ENCODE peak calls at places on chromosomes 4 and X, in six cellular contexts. Q is progenitor cell of endocrine pancreas, P is left lung, O is nephron progenitor cell, I is Panc1, G is bronchial epithelial cell. C is an unnamed sample.

GRCh38 chrX:150548684-150549083 is 19.7 kb upstream of the MTM1 start:
- DNase-seq in Q (no peak), P (no peak), O (no peak), I (no peak), G (peak), C (no peak)

GRCh38 chr4:16082424-16083216 is 1.2 kb downstream of the PROM1 start:
- DNase-seq in Q (peak), P (peak), O (peak), I (no peak), G (no peak), C (peak)

GRCh38 chr4:34105311-34105710 is 2139.0 kb downstream of the ARAP2 start:
- DNase-seq in Q (no peak), P (no peak), O (no peak), I (no peak), G (peak), C (no peak)

GRCh38 chr4:1593881-1594345 is 90.2 kb downstream of the FAM53A start:
- DNase-seq in Q (no peak), P (peak), O (peak), I (no peak), G (no peak), C (no peak)

GRCh38 chr4:125956281-125956680 is 641.5 kb downstream of the FAT4 start:
- DNase-seq in Q (no peak), P (no peak), O (no peak), I (no peak), G (no peak), C (no peak)

GRCh38 chrX:56281789-56282188 is 49.6 kb downstream of the KLF8 start:
- DNase-seq in Q (no peak), P (no peak), O (no peak), I (peak), G (peak), C (no peak)

GRCh38 chr4:7348946-7349900 is 85.5 kb downstream of the PSAPL1 start:
- DNase-seq in Q (no peak), P (peak), O (no peak), I (no peak), G (no peak), C (no peak)

GRCh38 chr4:3709061-3709845 is 56.9 kb upstream of the ADRA2C start:
- DNase-seq in Q (no peak), P (no peak), O (no peak), I (no peak), G (no peak), C (no peak)

GRCh38 chr4:7208509-7209451 is 16.4 kb downstream of the SORCS2 start:
- DNase-seq in Q (no peak), P (peak), O (no peak), I (no peak), G (no peak), C (no peak)

GRCh38 chr4:121277194-121278105 is 103.4 kb downstream of the QRFPR start:
- DNase-seq in Q (no peak), P (no peak), O (peak), I (peak), G (peak), C (no peak)

GRCh38 chr4:55838356-55838755 is 15.1 kb upstream of the EXOC1 start:
- DNase-seq in Q (no peak), P (no peak), O (no peak), I (no peak), G (no peak), C (no peak)

GRCh38 chrX:42809569-42809968 is 31.6 kb upstream of the PPP1R2C start:
- DNase-seq in Q (no peak), P (no peak), O (no peak), I (no peak), G (no peak), C (no peak)

GRCh38 chr4:24933684-24934275 is 20.9 kb upstream of the CCDC149 start:
- DNase-seq in Q (no peak), P (no peak), O (no peak), I (no peak), G (no peak), C (no peak)

GRCh38 chr4:69881173-69881773 is 21.3 kb upstream of the SULT1E1 start:
- DNase-seq in Q (no peak), P (no peak), O (peak), I (peak), G (peak), C (no peak)

GRCh38 chr4:87505862-87506261 is 23.3 kb downstream of the SPARCL1 start:
- DNase-seq in Q (no peak), P (no peak), O (no peak), I (no peak), G (no peak), C (no peak)

GRCh38 chr4:142683503-142683902 is 162.6 kb downstream of the INPP4B start:
- DNase-seq in Q (no peak), P (no peak), O (no peak), I (no peak), G (peak), C (no peak)

GRCh38 chr4:6562931-6563901 is 11.8 kb upstream of the MAN2B2 start:
- DNase-seq in Q (no peak), P (peak), O (peak), I (no peak), G (peak), C (no peak)

GRCh38 chrX:148381603-148382002 is 118.8 kb upstream of the AFF2 start:
- DNase-seq in Q (no peak), P (no peak), O (no peak), I (no peak), G (no peak), C (no peak)

GRCh38 chr4:110798682-110799081 is 175.8 kb upstream of the PITX2 start:
- DNase-seq in Q (no peak), P (no peak), O (no peak), I (no peak), G (no peak), C (no peak)

GRCh38 chr4:176565044-176565443 is 227.7 kb downstream of the VEGFC start:
- DNase-seq in Q (no peak), P (no peak), O (no peak), I (no peak), G (no peak), C (no peak)

GRCh38 chr4:153788419-153789276 is at the start of gene SFRP2:
- DNase-seq in Q (no peak), P (peak), O (peak), I (no peak), G (no peak), C (peak)

GRCh38 chr4:98663226-98664006 is 5.0 kb upstream of the TSPAN5 start:
- DNase-seq in Q (no peak), P (no peak), O (no peak), I (no peak), G (peak), C (no peak)

GRCh38 chrX:4661771-4662170 is 948.3 kb upstream of the PRKX start:
- DNase-seq in Q (no peak), P (no peak), O (no peak), I (no peak), G (no peak), C (no peak)

GRCh38 chr4:167290684-167291083 is 56.4 kb upstream of the SPOCK3 start:
- DNase-seq in Q (no peak), P (no peak), O (no peak), I (no peak), G (peak), C (no peak)
- TF ChIP-seq CTCF in Q (peak), P (no peak), O (peak), I (peak), G (peak), C (peak)

DNA sequence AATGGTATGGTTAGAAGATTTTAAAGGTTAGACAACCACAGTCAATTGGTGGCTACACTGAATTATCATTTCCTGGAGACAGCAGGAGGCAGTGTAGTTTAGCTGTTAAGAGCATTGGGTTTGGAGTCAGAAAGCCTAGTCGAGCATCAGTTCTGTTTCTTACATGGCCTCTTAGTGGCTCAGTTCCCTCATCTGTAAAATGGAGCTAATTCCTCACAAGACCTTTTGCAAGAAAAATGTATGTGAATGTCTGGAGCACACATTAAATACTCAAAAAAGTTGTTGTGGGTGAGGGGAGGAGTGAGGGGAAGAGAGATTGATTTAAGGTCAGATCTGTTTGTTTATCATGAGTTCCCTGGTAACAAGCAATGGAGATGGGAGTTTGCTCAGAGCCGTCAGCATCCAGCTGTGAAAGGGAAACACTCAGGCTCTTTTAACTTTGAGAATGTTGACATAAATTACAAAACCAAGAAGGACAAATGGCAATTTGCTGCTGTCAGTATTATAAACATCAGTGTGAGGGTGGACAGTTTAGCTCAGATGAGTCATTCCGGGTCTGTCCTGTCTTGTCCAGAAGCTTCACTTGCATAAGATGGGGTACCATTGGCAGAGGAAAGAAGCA is 98.2 kb upstream of the PGRMC2 start:
- DNase-seq in Q (no peak), P (no peak), O (no peak), I (no peak), G (peak), C (no peak)
- TF ChIP-seq CTCF in Q (no peak), P (no peak), O (no peak), I (peak), G (peak), C (no peak)

DNA sequence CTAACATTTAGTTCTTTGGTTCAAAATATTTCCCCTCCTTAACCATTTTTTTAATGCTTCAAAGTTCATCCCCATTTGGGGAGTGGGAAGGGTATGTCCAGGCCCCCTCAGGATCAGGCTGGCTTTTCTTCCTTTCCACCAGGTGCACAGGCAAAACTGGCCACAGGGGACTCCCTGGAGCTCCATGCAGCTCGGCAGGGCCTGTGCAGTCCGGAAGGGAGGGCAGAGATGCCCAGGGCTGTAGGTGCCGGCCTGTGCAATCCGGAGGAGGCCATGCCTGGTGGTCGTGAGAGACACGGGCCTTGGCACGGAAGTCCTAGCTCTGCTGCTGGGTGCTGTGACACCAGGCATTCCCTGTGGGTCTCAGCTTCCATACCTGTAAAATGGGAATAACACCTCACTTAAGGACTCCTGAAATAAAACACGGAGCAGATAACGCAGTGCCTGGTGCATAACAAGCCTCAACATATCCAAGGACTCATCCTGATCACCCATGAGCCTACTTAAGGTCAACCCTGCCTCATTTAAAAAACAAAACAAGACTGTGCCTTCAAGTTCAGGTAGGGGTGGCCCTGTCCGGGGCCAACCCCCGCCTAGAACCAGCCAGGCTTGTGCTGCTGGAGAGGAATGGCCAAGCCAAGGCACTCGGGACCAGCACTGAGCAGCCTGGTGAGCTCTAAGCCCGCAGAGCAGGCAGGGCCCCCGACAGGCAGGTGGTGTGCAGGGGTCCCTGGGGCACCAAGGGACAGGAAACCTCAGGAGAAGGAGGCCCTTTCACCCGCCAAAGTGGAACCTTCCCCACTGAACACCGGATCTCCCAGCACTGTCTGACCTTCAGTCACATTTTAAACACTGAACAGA is 21.2 kb upstream of the CYP4V2 start:
- DNase-seq in Q (no peak), P (no peak), O (no peak), I (no peak), G (no peak), C (no peak)
- TF ChIP-seq CTCF in Q (no peak), P (no peak), O (peak), I (no peak), G (no peak), C (no peak)

DNA sequence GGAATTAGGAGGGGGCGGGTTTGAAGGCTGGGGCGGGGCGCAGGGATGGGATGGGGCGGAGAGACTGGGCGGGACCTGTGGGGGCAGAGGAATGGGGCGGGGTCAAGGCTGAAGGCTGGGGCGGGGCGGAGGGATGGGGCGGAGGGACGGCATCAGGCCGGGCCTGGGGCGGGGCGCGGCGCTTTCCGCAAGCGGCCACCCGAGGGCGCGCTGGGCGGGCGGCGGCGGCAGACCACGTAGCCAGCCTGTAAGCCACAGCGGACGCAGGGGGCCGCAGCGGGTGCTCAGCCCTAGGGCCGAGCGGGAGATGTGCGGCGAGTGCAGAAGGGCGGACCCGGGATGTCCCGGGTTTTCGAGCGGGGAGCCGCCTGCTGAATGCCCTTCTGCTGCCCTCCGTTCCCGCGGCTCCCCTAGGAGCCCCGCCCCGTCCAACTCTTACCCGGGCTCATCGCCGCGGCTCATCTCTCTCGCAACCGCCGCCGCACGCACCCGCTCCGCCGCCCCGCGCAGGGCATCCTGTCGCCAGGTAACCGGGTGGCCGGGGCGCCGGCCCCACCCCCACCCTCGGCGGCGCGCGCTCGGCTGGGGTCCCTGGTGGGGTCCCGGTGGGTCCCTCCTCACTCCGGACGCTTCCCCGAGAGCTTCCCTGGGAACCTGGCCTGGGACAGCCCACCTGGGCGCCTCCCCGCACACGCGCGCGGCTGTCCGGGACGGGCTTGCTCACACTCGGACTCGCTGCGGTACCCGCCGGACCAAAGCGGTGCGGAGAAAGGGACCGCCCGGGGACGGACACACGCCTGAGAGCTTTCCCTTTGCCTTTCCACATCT is at the start of gene CCDC110:
- DNase-seq in Q (peak), P (peak), O (peak), I (no peak), G (peak), C (peak)
- TF ChIP-seq CTCF in Q (peak), P (peak), O (peak), I (peak), G (peak), C (peak)

DNA sequence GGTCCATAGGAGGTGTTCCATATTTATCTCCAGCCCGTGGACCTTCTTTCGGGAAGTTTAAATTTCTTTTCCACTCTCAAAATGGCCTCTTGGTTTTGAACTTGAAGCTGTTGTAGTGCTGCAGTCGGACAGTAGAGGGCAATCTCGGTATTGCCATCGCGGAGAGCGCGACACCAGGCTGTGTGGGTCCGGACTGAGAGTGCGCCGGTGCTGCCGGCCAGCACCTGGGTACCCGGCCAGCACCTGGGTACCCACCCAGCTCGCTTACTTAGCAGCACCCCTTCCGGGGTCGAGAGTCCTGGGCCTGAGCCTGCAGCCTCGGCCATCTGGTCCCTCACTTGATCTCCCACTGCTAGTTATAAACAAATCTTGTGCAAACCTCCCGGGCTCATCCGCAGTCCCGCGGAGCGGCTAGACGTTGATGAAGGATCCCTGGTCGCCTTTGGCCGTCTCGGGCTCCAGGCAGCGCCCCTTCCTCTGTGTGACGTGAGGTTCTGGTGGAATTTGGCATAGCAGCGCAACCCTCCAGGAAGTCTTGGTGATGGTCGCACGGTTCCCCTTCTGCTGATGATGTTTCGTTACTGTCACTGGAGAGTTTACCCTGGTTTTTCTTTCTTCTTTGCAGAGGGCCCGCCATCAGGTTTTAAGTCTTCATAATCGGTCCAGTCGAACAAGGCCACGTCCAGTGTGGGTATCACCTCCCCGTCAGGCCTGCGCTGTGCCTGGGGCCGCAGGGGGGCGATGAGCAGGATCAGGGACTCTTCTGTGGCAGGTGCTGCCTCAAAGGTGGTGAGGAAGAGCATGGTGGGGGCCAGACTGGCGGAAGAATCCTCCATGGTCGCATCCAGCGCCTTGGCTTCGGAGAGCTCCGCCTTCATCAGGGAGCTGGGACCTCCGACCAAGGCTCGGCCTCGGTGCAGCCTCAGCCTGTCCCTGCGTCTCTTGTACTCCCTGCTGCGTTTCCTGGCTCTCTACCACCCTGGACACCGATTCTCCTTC is 17.8 kb downstream of the FAM9A start:
- DNase-seq in Q (no peak), P (peak), O (peak), I (no peak), G (no peak), C (no peak)
- TF ChIP-seq CTCF in Q (peak), P (no peak), O (no peak), I (peak), G (peak), C (peak)

GRCh38 chr4:83753260-83753659 is 217.4 kb downstream of the GPAT3 start:
- DNase-seq in Q (no peak), P (no peak), O (no peak), I (no peak), G (no peak), C (no peak)
- TF ChIP-seq CTCF in Q (no peak), P (no peak), O (no peak), I (no peak), G (no peak), C (no peak)

GRCh38 chrX:144334577-144334976 is 450.7 kb downstream of the UBE2NL start:
- DNase-seq in Q (no peak), P (no peak), O (no peak), I (no peak), G (no peak), C (no peak)
- TF ChIP-seq CTCF in Q (peak), P (no peak), O (no peak), I (peak), G (no peak), C (no peak)

DNA sequence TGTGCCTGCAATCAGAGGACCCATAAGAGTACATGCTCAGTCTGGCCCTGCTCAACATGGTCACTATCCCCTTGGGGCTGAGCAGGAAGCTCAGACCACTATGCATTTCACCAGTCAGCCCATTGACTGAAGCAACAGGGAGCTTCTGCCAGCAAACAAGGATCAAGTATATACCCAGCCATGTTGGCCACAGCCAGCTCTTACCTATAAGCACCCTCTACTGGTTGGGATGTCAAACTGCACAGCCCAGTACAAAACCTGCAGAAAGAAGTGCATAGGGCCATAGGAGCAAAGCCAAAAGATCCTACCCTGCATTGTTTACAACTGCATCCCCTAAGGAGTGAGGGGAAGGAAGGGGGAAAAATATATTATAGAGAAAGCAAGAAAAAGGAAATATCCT is 214.4 kb upstream of the CPEB2 start:
- DNase-seq in Q (no peak), P (no peak), O (no peak), I (peak), G (peak), C (no peak)
- TF ChIP-seq CTCF in Q (peak), P (peak), O (peak), I (peak), G (peak), C (no peak)

GRCh38 chr4:76569695-76570094 is 134.7 kb downstream of the SHROOM3 start:
- DNase-seq in Q (no peak), P (no peak), O (no peak), I (no peak), G (no peak), C (no peak)
- TF ChIP-seq CTCF in Q (no peak), P (no peak), O (no peak), I (no peak), G (no peak), C (no peak)

C was measured in mesothelial cell of epicardium.